ENCODE peak calls at places on chromosomes 11 and 22, in eight cellular contexts. G, V, U, Y, S, O, D and J are unnamed samples.

GRCh38 chr11:93085097-93085496 is 112.7 kb downstream of the SLC36A4 start:
- DNase-seq in V (no peak), G (no peak), O (no peak), D (no peak), S (peak; percentile 65), U (no peak), Y (no peak), J (no peak)

GRCh38 chr11:111429066-111429506 is 50.0 kb upstream of the POU2AF1 start:
- DNase-seq in G (no peak), V (peak; percentile 77), Y (peak; percentile 71), S (peak; percentile 66), D (peak; percentile 65), U (no peak), O (peak; percentile 75), J (peak; percentile 87)

GRCh38 chr22:17920145-17920605 is 104.2 kb downstream of the MICAL3 start:
- DNase-seq in G (no peak), V (no peak), S (no peak), Y (peak; percentile 92), U (no peak), O (peak; percentile 86), D (peak; percentile 64), J (peak; percentile 88)

GRCh38 chr11:125671561-125671960 is 9.1 kb downstream of the ACRV1 start:
- DNase-seq in G (no peak), Y (no peak), S (no peak), V (no peak), D (no peak), U (no peak), O (no peak), J (no peak)

GRCh38 chr11:82944198-82944597 is 42.7 kb downstream of the DDIAS start:
- DNase-seq in Y (peak; percentile 54), S (no peak), D (no peak), G (no peak), U (no peak), V (no peak), O (no peak), J (peak; percentile 54)

GRCh38 chr11:102244681-102245409 is 72.4 kb upstream of the BIRC3 start:
- DNase-seq in S (peak; percentile 99), O (no peak), U (no peak), Y (no peak), V (no peak), D (no peak), G (no peak), J (no peak)

GRCh38 chr11:128737704-128738103 is 43.8 kb downstream of the FLI1 start:
- DNase-seq in S (no peak), U (no peak), G (no peak), O (no peak), D (no peak), Y (no peak), V (no peak), J (no peak)

GRCh38 chr11:116109228-116109627 is 605.0 kb upstream of the CADM1 start:
- DNase-seq in O (no peak), D (no peak), V (no peak), U (no peak), G (no peak), Y (no peak), S (peak; percentile 50), J (peak; percentile 39)

GRCh38 chr11:7657306-7658025 is 15.8 kb downstream of the CYB5R2 start:
- DNase-seq in V (peak; percentile 63), D (peak; percentile 69), S (peak; percentile 79), Y (peak; percentile 82), U (no peak), G (no peak), O (peak; percentile 85), J (peak; percentile 82)

GRCh38 chr11:121936781-121937447 is 179.1 kb downstream of the BLID start:
- DNase-seq in O (no peak), U (no peak), S (peak; percentile 87), Y (no peak), G (no peak), D (no peak), V (no peak), J (no peak)

GRCh38 chr11:8055836-8056526 is 25.0 kb upstream of the TUB start:
- DNase-seq in V (no peak), D (no peak), O (peak; percentile 11), G (no peak), S (no peak), U (no peak), Y (no peak), J (no peak)

GRCh38 chr11:11993814-11994213 is 14.6 kb downstream of the DKK3 start:
- DNase-seq in D (no peak), Y (peak; percentile 95), G (no peak), U (no peak), S (peak; percentile 90), V (no peak), O (peak; percentile 63), J (no peak)

GRCh38 chr11:17713851-17714250 is 5.5 kb upstream of the MYOD1 start:
- DNase-seq in Y (no peak), U (no peak), O (no peak), V (no peak), D (no peak), S (no peak), G (no peak), J (peak; percentile 35)

GRCh38 chr11:13221722-13222121 is 55.9 kb upstream of the BMAL1 start:
- DNase-seq in V (no peak), Y (peak; percentile 76), G (no peak), S (no peak), D (no peak), O (no peak), U (no peak), J (no peak)

DNA sequence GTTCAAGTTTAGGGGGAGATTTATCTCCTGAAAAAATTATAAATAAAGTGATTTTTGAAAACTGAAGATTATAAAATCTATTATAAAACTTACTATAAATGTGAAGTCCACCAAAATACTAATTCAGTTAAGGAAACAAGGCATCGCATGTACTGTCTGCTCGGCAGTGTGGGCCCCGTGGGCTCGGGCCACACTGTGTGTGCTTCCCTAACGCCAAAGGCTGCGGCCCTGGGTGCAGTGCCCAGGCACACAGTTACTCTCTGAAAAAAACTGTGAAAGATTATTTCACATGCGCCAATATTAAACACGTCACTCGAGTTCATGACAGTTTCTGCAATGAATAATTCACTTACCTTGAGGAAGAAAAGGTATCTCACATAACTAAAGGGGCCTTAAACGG is 39.8 kb downstream of the BRD1 start:
- DNase-seq in G (no peak), V (no peak), S (no peak), U (no peak), Y (no peak), O (no peak), D (no peak), J (no peak)
- H3K4me1 ChIP-seq in G (no peaks in the 10 kb centered on the region), V (peaks cover 24% of the 10 kb centered on the region), S (no peaks in the 10 kb centered on the region), U (peaks cover 24% of the 10 kb centered on the region), Y (no peaks in the 10 kb centered on the region), O (peaks cover 35% of the 10 kb centered on the region), D (peaks cover 28% of the 10 kb centered on the region), J (no peaks in the 10 kb centered on the region)

GRCh38 chr11:35281169-35281591 is 138.2 kb downstream of the SLC1A2 start:
- DNase-seq in S (no peak), O (no peak), D (no peak), U (no peak), G (no peak), V (no peak), Y (no peak), J (no peak)
- H3K4me1 ChIP-seq in S (peaks cover 6% of the 10 kb centered on the region), O (no peaks in the 10 kb centered on the region), D (no peaks in the 10 kb centered on the region), U (peaks cover 1% of the 10 kb centered on the region), G (no peaks in the 10 kb centered on the region), V (peaks cover 4% of the 10 kb centered on the region), Y (no peaks in the 10 kb centered on the region), J (no peaks in the 10 kb centered on the region)

DNA sequence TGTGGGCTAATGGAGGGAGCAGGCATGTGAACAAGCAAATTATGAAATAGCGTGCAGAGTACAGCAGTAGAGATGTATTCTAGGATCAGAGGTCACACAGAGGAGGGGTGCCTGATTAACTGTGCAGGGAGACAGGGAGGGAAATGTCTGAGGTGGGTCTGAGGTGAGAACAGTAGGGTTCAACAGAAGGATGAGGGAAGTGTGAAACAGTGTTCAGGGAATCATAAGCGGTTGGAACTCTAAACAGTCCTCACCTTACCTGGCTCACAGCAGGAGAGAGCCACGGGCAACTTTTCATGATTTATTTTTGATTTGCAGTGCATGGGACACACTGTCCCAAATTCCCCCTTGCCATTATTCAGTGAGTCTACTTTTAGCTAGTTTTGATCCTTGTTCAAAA is 90.5 kb downstream of the PIWIL4 start:
- DNase-seq in S (no peak), G (no peak), U (no peak), D (no peak), V (no peak), Y (no peak), O (no peak), J (peak; percentile 53)
- H3K4me1 ChIP-seq in S (peaks cover 10% of the 10 kb centered on the region), G (no peaks in the 10 kb centered on the region), U (no peaks in the 10 kb centered on the region), D (no peaks in the 10 kb centered on the region), V (no peaks in the 10 kb centered on the region), Y (peaks cover 8% of the 10 kb centered on the region), O (no peaks in the 10 kb centered on the region), J (peaks cover 11% of the 10 kb centered on the region)

DNA sequence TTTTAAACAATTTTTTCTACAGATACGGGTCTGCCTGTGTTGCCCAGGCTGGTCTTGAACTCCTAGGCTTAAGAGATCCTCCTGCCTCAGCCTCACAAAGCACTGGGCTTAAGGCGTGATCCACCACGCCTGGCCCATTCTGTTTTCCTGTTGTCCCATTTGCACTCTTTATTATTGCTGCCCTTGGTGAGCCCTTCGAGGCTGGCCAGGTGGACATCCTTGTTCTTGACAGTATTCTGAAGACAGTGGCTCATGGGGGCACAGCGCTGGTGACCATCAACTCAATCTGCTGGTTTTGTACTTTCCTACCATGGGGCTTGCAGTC is 35.6 kb downstream of the TBC1D22A start:
- DNase-seq in D (no peak), V (no peak), G (no peak), O (no peak), U (no peak), S (no peak), Y (no peak), J (no peak)
- H3K4me1 ChIP-seq in D (peaks cover 4% of the 10 kb centered on the region), V (no peaks in the 10 kb centered on the region), G (peaks cover 7% of the 10 kb centered on the region), O (peaks cover 5% of the 10 kb centered on the region), U (no peaks in the 10 kb centered on the region), S (no peaks in the 10 kb centered on the region), Y (no peaks in the 10 kb centered on the region), J (no peaks in the 10 kb centered on the region)

DNA sequence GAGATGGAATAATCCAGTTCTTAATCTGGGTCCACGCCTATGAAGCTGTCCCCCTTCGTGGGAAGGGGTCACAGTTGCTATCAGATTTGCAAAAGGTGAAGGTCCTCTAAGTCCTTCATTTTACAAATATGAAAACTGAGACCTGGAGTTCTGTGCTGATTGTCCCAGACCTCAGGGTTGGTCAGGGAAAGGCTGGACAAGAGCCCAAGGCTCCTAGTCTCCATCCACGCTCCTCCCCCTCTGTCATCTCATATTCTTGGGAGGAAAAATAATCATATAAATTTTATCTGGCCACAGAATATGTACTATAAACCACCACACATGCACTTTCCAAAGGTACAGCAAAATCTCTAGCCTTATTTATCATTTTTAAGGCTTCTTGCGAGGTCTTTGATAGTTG is 5.5 kb downstream of the PACSIN2 start:
- DNase-seq in S (no peak), V (no peak), D (no peak), U (no peak), O (no peak), Y (no peak), G (no peak), J (no peak)
- H3K4me1 ChIP-seq in S (peaks cover 22% of the 10 kb centered on the region), V (peaks cover 14% of the 10 kb centered on the region), D (peaks cover 11% of the 10 kb centered on the region), U (peaks cover 19% of the 10 kb centered on the region), O (peaks cover 7% of the 10 kb centered on the region), Y (peaks cover 9% of the 10 kb centered on the region), G (peaks cover 22% of the 10 kb centered on the region), J (peaks cover 9% of the 10 kb centered on the region)

DNA sequence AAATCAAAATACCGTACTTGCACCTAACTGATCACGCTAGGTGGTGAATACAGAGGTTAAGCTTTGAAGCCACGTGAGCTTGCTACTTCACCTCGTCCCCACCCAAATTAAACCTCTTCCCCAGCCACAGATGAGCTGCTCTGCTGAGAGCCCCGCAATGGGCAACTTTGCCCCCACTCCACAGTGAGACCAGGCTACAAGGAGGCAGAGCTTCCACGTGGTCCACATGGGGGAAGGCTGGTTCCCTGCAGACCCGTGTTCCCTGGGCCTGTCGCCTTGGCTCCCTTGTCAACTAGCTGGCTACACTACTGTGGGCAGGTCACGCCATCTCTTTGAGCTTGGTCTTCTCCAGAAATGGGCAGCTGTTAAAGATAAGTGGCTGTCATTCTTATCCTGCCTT is 10.9 kb downstream of the CD5 start:
- DNase-seq in O (peak; percentile 61), V (no peak), D (no peak), U (no peak), S (no peak), G (no peak), Y (no peak), J (no peak)
- H3K4me1 ChIP-seq in O (no peaks in the 10 kb centered on the region), V (no peaks in the 10 kb centered on the region), D (no peaks in the 10 kb centered on the region), U (no peaks in the 10 kb centered on the region), S (no peaks in the 10 kb centered on the region), G (no peaks in the 10 kb centered on the region), Y (no peaks in the 10 kb centered on the region), J (no peaks in the 10 kb centered on the region)